ENCODE peak calls at places on chromosomes 12 and 14, in nine cellular contexts. One of them, this sample, is unnamed. For H3K27me3, the result is how much of the 10 kb centered on the place peaks cover.

GRCh38 chr12:85642810-85643209 is 193.4 kb downstream of the RASSF9 start:
- DNase-seq in HCT116: no peak
- DNase-seq in Karpas-422: no peak
- DNase-seq in neural progenitor cell: peak
- DNase-seq in hepatocyte: peak
- DNase-seq in MM.1S: no peak
- DNase-seq in mesendoderm: peak
- DNase-seq in PC-3: peak
- DNase-seq in fibroblast of lung: no peak
- DNase-seq in this sample: no peak

GRCh38 chr12:76272292-76272691 is 75.9 kb downstream of the BBS10 start:
- DNase-seq in HCT116: no peak
- DNase-seq in Karpas-422: no peak
- DNase-seq in neural progenitor cell: no peak
- DNase-seq in hepatocyte: no peak
- DNase-seq in MM.1S: no peak
- DNase-seq in mesendoderm: no peak
- DNase-seq in PC-3: no peak
- DNase-seq in fibroblast of lung: no peak
- DNase-seq in this sample: no peak

GRCh38 chr12:111428728-111429175 is 23.0 kb downstream of the SH2B3 start:
- DNase-seq in HCT116: no peak
- DNase-seq in Karpas-422: no peak
- DNase-seq in neural progenitor cell: no peak
- DNase-seq in hepatocyte: no peak
- DNase-seq in MM.1S: no peak
- DNase-seq in mesendoderm: no peak
- DNase-seq in PC-3: no peak
- DNase-seq in fibroblast of lung: no peak
- DNase-seq in this sample: peak

GRCh38 chr14:68394719-68395117 is 398.1 kb downstream of the ZFP36L1 start:
- DNase-seq in HCT116: no peak
- DNase-seq in Karpas-422: no peak
- DNase-seq in neural progenitor cell: peak
- DNase-seq in hepatocyte: no peak
- DNase-seq in MM.1S: no peak
- DNase-seq in mesendoderm: no peak
- DNase-seq in PC-3: no peak
- DNase-seq in fibroblast of lung: no peak
- DNase-seq in this sample: no peak

GRCh38 chr14:23709923-23710322 is 73.8 kb downstream of the DHRS2 start:
- DNase-seq in HCT116: no peak
- DNase-seq in Karpas-422: no peak
- DNase-seq in neural progenitor cell: no peak
- DNase-seq in hepatocyte: no peak
- DNase-seq in MM.1S: no peak
- DNase-seq in mesendoderm: no peak
- DNase-seq in PC-3: no peak
- DNase-seq in fibroblast of lung: no peak
- DNase-seq in this sample: no peak

GRCh38 chr12:24661657-24662096 is 287.2 kb downstream of the BCAT1 start:
- DNase-seq in HCT116: no peak
- DNase-seq in Karpas-422: no peak
- DNase-seq in neural progenitor cell: no peak
- DNase-seq in hepatocyte: peak
- DNase-seq in MM.1S: no peak
- DNase-seq in mesendoderm: no peak
- DNase-seq in PC-3: no peak
- DNase-seq in fibroblast of lung: peak
- DNase-seq in this sample: peak

GRCh38 chr12:6603095-6603567 is 4.0 kb downstream of the CHD4 start:
- DNase-seq in HCT116: no peak
- DNase-seq in Karpas-422: no peak
- DNase-seq in neural progenitor cell: peak
- DNase-seq in hepatocyte: no peak
- DNase-seq in MM.1S: peak
- DNase-seq in mesendoderm: peak
- DNase-seq in PC-3: no peak
- DNase-seq in fibroblast of lung: peak
- DNase-seq in this sample: peak

GRCh38 chr12:113891737-113892520 is 74.2 kb downstream of the RBM19 start:
- DNase-seq in HCT116: peak
- DNase-seq in Karpas-422: no peak
- DNase-seq in neural progenitor cell: no peak
- DNase-seq in hepatocyte: no peak
- DNase-seq in MM.1S: no peak
- DNase-seq in mesendoderm: no peak
- DNase-seq in PC-3: no peak
- DNase-seq in fibroblast of lung: peak
- DNase-seq in this sample: no peak

GRCh38 chr14:53921027-53921426 is 35.6 kb downstream of the BMP4 start:
- DNase-seq in HCT116: no peak
- DNase-seq in Karpas-422: no peak
- DNase-seq in neural progenitor cell: peak
- DNase-seq in hepatocyte: no peak
- DNase-seq in MM.1S: no peak
- DNase-seq in mesendoderm: peak
- DNase-seq in PC-3: peak
- DNase-seq in fibroblast of lung: no peak
- DNase-seq in this sample: no peak

GRCh38 chr14:53929871-53930685 is 26.5 kb downstream of the BMP4 start:
- DNase-seq in HCT116: peak
- DNase-seq in Karpas-422: peak
- DNase-seq in neural progenitor cell: peak
- DNase-seq in hepatocyte: peak
- DNase-seq in MM.1S: peak
- DNase-seq in mesendoderm: peak
- DNase-seq in PC-3: peak
- DNase-seq in fibroblast of lung: no peak
- DNase-seq in this sample: peak

GRCh38 chr14:53927171-53927570 is 29.5 kb downstream of the BMP4 start:
- DNase-seq in HCT116: no peak
- DNase-seq in Karpas-422: no peak
- DNase-seq in neural progenitor cell: no peak
- DNase-seq in hepatocyte: no peak
- DNase-seq in MM.1S: no peak
- DNase-seq in mesendoderm: peak
- DNase-seq in PC-3: peak
- DNase-seq in fibroblast of lung: peak
- DNase-seq in this sample: no peak

GRCh38 chr14:53924754-53925153 is 31.9 kb downstream of the BMP4 start:
- DNase-seq in HCT116: peak
- DNase-seq in Karpas-422: no peak
- DNase-seq in neural progenitor cell: no peak
- DNase-seq in hepatocyte: peak
- DNase-seq in MM.1S: no peak
- DNase-seq in mesendoderm: no peak
- DNase-seq in PC-3: peak
- DNase-seq in fibroblast of lung: peak
- DNase-seq in this sample: no peak

DNA sequence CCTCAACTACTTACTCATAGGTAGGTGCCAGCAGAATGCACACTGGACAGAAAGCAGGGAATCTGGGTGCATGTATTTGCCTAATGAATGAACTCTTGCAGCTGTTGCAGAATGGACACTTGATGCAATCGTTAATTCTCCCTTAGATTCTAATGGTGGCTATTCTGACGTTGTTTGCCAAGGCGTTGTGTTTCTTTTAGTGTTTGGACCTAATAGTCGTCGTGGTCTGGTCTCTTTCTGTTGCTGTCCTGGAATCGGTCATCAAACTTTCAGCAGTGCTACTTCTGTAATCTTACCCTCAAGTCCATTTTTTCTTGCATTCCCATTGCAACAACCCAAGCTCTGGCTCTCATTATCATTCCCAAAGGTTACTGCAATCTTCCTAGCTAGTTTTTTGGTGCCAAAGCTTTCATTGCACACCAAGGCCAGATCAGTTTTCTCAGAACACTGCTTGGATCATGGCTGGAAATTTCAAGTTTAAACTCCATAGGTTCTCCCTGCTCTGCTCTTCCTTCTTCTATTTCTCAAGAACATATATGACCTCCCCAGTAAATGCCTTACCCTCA is 31.3 kb downstream of the BMP4 start:
- DNase-seq in HCT116: no peak
- DNase-seq in Karpas-422: no peak
- DNase-seq in neural progenitor cell: no peak
- DNase-seq in hepatocyte: no peak
- DNase-seq in MM.1S: no peak
- DNase-seq in mesendoderm: no peak
- DNase-seq in PC-3: no peak
- DNase-seq in fibroblast of lung: no peak
- DNase-seq in this sample: no peak
- H3K4me2 ChIP-seq in HCT116: no peak
- H3K4me2 ChIP-seq in Karpas-422: no peak
- H3K4me2 ChIP-seq in neural progenitor cell: no peak
- H3K4me2 ChIP-seq in hepatocyte: peak
- H3K4me2 ChIP-seq in MM.1S: no peak
- H3K4me2 ChIP-seq in mesendoderm: no peak
- H3K4me2 ChIP-seq in PC-3: peak
- H3K4me2 ChIP-seq in fibroblast of lung: no peak
- H3K4me2 ChIP-seq in this sample: no peak

GRCh38 chr12:116821291-116821690 is 60.0 kb downstream of the HRK start:
- DNase-seq in HCT116: no peak
- DNase-seq in Karpas-422: no peak
- DNase-seq in neural progenitor cell: no peak
- DNase-seq in hepatocyte: no peak
- DNase-seq in MM.1S: no peak
- DNase-seq in mesendoderm: no peak
- DNase-seq in PC-3: no peak
- DNase-seq in fibroblast of lung: no peak
- DNase-seq in this sample: no peak

GRCh38 chr12:116818341-116818856 is 62.8 kb downstream of the HRK start:
- DNase-seq in HCT116: no peak
- DNase-seq in Karpas-422: peak
- DNase-seq in neural progenitor cell: no peak
- DNase-seq in hepatocyte: no peak
- DNase-seq in MM.1S: no peak
- DNase-seq in mesendoderm: no peak
- DNase-seq in PC-3: peak
- DNase-seq in fibroblast of lung: peak
- DNase-seq in this sample: peak

GRCh38 chr12:116818948-116819832 is 62.1 kb downstream of the HRK start:
- DNase-seq in HCT116: peak
- DNase-seq in Karpas-422: peak
- DNase-seq in neural progenitor cell: peak
- DNase-seq in hepatocyte: peak
- DNase-seq in MM.1S: peak
- DNase-seq in mesendoderm: peak
- DNase-seq in PC-3: peak
- DNase-seq in fibroblast of lung: peak
- DNase-seq in this sample: peak

GRCh38 chr12:116820077-116820656 is 61.1 kb downstream of the HRK start:
- DNase-seq in HCT116: no peak
- DNase-seq in Karpas-422: no peak
- DNase-seq in neural progenitor cell: no peak
- DNase-seq in hepatocyte: no peak
- DNase-seq in MM.1S: no peak
- DNase-seq in mesendoderm: no peak
- DNase-seq in PC-3: no peak
- DNase-seq in fibroblast of lung: no peak
- DNase-seq in this sample: no peak
- H3K4me3 ChIP-seq in HCT116: peak
- H3K4me3 ChIP-seq in Karpas-422: peak
- H3K4me3 ChIP-seq in neural progenitor cell: peak
- H3K4me3 ChIP-seq in hepatocyte: no peak
- H3K4me3 ChIP-seq in MM.1S: no peak
- H3K4me3 ChIP-seq in mesendoderm: no peak
- H3K4me3 ChIP-seq in PC-3: peak
- H3K4me3 ChIP-seq in fibroblast of lung: no peak
- H3K4me3 ChIP-seq in this sample: no peak

GRCh38 chr14:58626441-58626840 is 11.3 kb upstream of the DACT1 start:
- DNase-seq in HCT116: no peak
- DNase-seq in Karpas-422: no peak
- DNase-seq in neural progenitor cell: no peak
- DNase-seq in hepatocyte: no peak
- DNase-seq in MM.1S: no peak
- DNase-seq in mesendoderm: no peak
- DNase-seq in PC-3: peak
- DNase-seq in fibroblast of lung: peak
- DNase-seq in this sample: no peak

GRCh38 chr14:58631720-58632119 is 6.0 kb upstream of the DACT1 start:
- DNase-seq in HCT116: no peak
- DNase-seq in Karpas-422: no peak
- DNase-seq in neural progenitor cell: peak
- DNase-seq in hepatocyte: no peak
- DNase-seq in MM.1S: no peak
- DNase-seq in mesendoderm: peak
- DNase-seq in PC-3: no peak
- DNase-seq in fibroblast of lung: no peak
- DNase-seq in this sample: no peak

GRCh38 chr14:58628381-58628780 is 9.4 kb upstream of the DACT1 start:
- DNase-seq in HCT116: no peak
- DNase-seq in Karpas-422: no peak
- DNase-seq in neural progenitor cell: peak
- DNase-seq in hepatocyte: no peak
- DNase-seq in MM.1S: no peak
- DNase-seq in mesendoderm: no peak
- DNase-seq in PC-3: no peak
- DNase-seq in fibroblast of lung: peak
- DNase-seq in this sample: no peak

GRCh38 chr14:58625438-58625837 is 12.3 kb upstream of the DACT1 start:
- DNase-seq in HCT116: no peak
- DNase-seq in Karpas-422: no peak
- DNase-seq in neural progenitor cell: no peak
- DNase-seq in hepatocyte: no peak
- DNase-seq in MM.1S: no peak
- DNase-seq in mesendoderm: peak
- DNase-seq in PC-3: no peak
- DNase-seq in fibroblast of lung: no peak
- DNase-seq in this sample: no peak

DNA sequence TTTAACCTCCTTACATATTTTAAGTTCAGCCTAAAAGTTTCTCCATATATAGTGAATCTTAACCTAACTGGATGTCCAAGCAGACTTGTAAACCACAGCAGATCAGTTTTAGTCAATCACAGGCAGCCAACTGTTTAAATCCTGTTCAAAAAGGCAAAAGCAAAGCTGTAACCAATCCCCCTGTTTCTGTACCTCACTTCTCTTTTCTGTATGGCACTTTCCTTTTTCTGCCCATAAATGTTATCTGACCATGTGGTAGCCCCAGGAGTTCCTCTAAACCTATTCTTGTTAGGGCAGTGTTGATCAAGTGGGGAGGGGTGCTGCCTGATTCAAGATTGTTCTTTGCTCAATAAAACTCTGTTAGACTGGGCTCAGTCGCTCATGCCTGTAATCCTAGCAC is 8.5 kb upstream of the DACT1 start:
- DNase-seq in HCT116: no peak
- DNase-seq in Karpas-422: no peak
- DNase-seq in neural progenitor cell: peak
- DNase-seq in hepatocyte: no peak
- DNase-seq in MM.1S: no peak
- DNase-seq in mesendoderm: no peak
- DNase-seq in PC-3: no peak
- DNase-seq in fibroblast of lung: no peak
- DNase-seq in this sample: no peak
- H3K27me3 ChIP-seq in HCT116: under half
- H3K27me3 ChIP-seq in Karpas-422: under half
- H3K27me3 ChIP-seq in neural progenitor cell: half or more
- H3K27me3 ChIP-seq in hepatocyte: under half
- H3K27me3 ChIP-seq in MM.1S: under half
- H3K27me3 ChIP-seq in mesendoderm: under half
- H3K27me3 ChIP-seq in PC-3: half or more
- H3K27me3 ChIP-seq in fibroblast of lung: under half
- H3K27me3 ChIP-seq in this sample: under half

DNA sequence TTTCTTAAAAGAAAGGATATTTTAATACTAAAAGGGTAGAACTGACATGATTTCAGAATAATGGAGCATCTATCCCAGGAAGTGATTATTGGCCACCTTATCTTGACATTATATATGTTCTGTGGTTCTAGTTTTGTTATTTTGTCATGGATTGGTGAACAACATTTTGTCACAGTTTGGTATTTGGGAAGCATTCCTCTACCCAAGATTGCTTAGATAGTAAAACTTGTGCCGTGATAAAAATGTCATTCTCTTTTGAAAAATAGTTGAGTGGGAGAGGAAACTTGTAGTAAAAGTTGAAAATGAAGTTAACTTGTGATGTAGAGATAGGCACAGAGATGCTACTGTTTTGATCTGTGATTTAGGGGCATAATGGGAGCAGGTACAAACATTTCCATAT is 65.7 kb downstream of the TMX1 start:
- DNase-seq in HCT116: no peak
- DNase-seq in Karpas-422: no peak
- DNase-seq in neural progenitor cell: no peak
- DNase-seq in hepatocyte: no peak
- DNase-seq in MM.1S: no peak
- DNase-seq in mesendoderm: no peak
- DNase-seq in PC-3: no peak
- DNase-seq in fibroblast of lung: peak
- DNase-seq in this sample: no peak
- H3K4me2 ChIP-seq in HCT116: no peak
- H3K4me2 ChIP-seq in Karpas-422: no peak
- H3K4me2 ChIP-seq in neural progenitor cell: no peak
- H3K4me2 ChIP-seq in hepatocyte: no peak
- H3K4me2 ChIP-seq in MM.1S: no peak
- H3K4me2 ChIP-seq in mesendoderm: no peak
- H3K4me2 ChIP-seq in PC-3: no peak
- H3K4me2 ChIP-seq in fibroblast of lung: no peak
- H3K4me2 ChIP-seq in this sample: no peak